ENCODE peak calls at places on chromosomes 13 and 19, in eight cellular contexts. F is fibroblast of the aortic adventitia; Z is tibial artery; J is HCEC 1CT; G is effector CD4-positive, alpha-beta T cell; Y is LHCN-M2; T is SW480; B is substantia nigra. Q is an unnamed sample.
A peak's percentile ranks its signal among the peaks of the same experiment; 100 is the strongest.

GRCh38 chr19:29285878-29286277 is 72.9 kb upstream of the UQCRFS1 start:
- DNase-seq in T (peak; percentile 23), Y (no peak), G (no peak), B (no peak), Z (no peak), F (no peak), J (no peak), Q (no peak)

GRCh38 chr13:97257800-97258799 is 36.0 kb downstream of the MBNL2 start:
- DNase-seq in G (no peak), Z (peak; percentile 69), T (peak; percentile 91), B (no peak), F (peak; percentile 92), Y (peak; percentile 83), J (peak; percentile 91), Q (no peak)

GRCh38 chr13:35927554-35927953 is 203.6 kb downstream of the DCLK1 start:
- DNase-seq in Z (no peak), T (peak; percentile 14), F (peak; percentile 91), J (no peak), Y (peak; percentile 80), G (no peak), B (no peak), Q (no peak)

GRCh38 chr13:109698779-109699178 is 87.6 kb downstream of the IRS2 start:
- DNase-seq in J (peak; percentile 86), B (no peak), Z (no peak), Y (peak; percentile 83), F (peak; percentile 46), T (no peak), G (no peak), Q (no peak)

GRCh38 chr13:29707876-29708543 is 112.5 kb upstream of the SLC7A1 start:
- DNase-seq in T (peak; percentile 44), F (peak; percentile 62), J (peak; percentile 48), Y (peak; percentile 29), B (no peak), G (peak; percentile 15), Z (no peak), Q (peak; percentile 18)

GRCh38 chr13:97853550-97853949 is 99.9 kb upstream of the IPO5 start:
- DNase-seq in T (no peak), Y (peak; percentile 20), B (no peak), G (no peak), J (peak; percentile 60), F (peak; percentile 14), Z (no peak), Q (no peak)

GRCh38 chr13:19685034-19685433 is 51.6 kb downstream of the MPHOSPH8 start:
- DNase-seq in T (no peak), Z (no peak), J (no peak), Y (no peak), B (no peak), G (no peak), F (no peak), Q (no peak)

GRCh38 chr13:68574053-68574452 is 1343.9 kb upstream of the PCDH9 start:
- DNase-seq in Z (no peak), J (no peak), G (no peak), B (no peak), F (no peak), Y (no peak), T (no peak), Q (no peak)

GRCh38 chr13:44271031-44271433 is 102.6 kb upstream of the SERP2 start:
- DNase-seq in J (peak; percentile 53), Z (no peak), G (no peak), F (peak; percentile 50), Y (no peak), B (no peak), T (no peak), Q (no peak)

GRCh38 chr19:17751103-17751911 is at the start of gene FCHO1:
- DNase-seq in T (no peak), Y (no peak), G (peak; percentile 80), J (no peak), Z (peak; percentile 35), F (no peak), B (peak; percentile 21), Q (peak; percentile 79)

GRCh38 chr13:30071890-30072817 is 221.7 kb upstream of the UBL3 start:
- DNase-seq in F (no peak), T (no peak), J (no peak), Y (no peak), G (no peak), Z (no peak), B (no peak), Q (no peak)

GRCh38 chr13:47112205-47112896 is 215.5 kb upstream of the HTR2A start:
- DNase-seq in J (peak; percentile 25), G (no peak), Y (no peak), Z (no peak), F (no peak), T (no peak), B (no peak), Q (no peak)

GRCh38 chr19:18607222-18608101 is 863 bp upstream of the CRLF1 start:
- DNase-seq in Z (no peak), J (no peak), T (no peak), F (no peak), Y (no peak), B (no peak), G (no peak), Q (no peak)

GRCh38 chr13:95226476-95226875 is 74.8 kb downstream of the ABCC4 start:
- DNase-seq in J (no peak), F (no peak), G (no peak), Z (no peak), B (no peak), Y (no peak), T (no peak), Q (no peak)

GRCh38 chr13:50393641-50394040 is 378.4 kb downstream of the KCNRG start:
- DNase-seq in G (no peak), T (peak; percentile 21), Z (no peak), Y (peak; percentile 89), B (no peak), F (no peak), J (no peak), Q (no peak)

GRCh38 chr19:1653300-1653628 is 849 bp upstream of the TCF3 start:
- DNase-seq in J (no peak), T (no peak), Z (no peak), G (no peak), F (no peak), B (no peak), Y (no peak), Q (no peak)

GRCh38 chr19:35712910-35713845 is 4.6 kb upstream of the KMT2B start:
- DNase-seq in B (no peak), Y (no peak), J (no peak), G (peak; percentile 29), F (no peak), Z (no peak), T (no peak), Q (no peak)

GRCh38 chr19:30096596-30097370 is 154.7 kb downstream of the URI1 start:
- DNase-seq in B (no peak), G (no peak), F (no peak), Z (no peak), T (no peak), J (no peak), Y (no peak), Q (no peak)

GRCh38 chr13:34748078-34748477 is 194.0 kb upstream of the NBEA start:
- DNase-seq in J (no peak), Y (no peak), T (no peak), G (no peak), B (no peak), F (peak; percentile 84), Z (no peak), Q (no peak)

GRCh38 chr19:37977992-37978391 is 71.0 kb downstream of the SIPA1L3 start:
- DNase-seq in B (no peak), J (no peak), Z (no peak), Y (peak; percentile 36), F (peak; percentile 62), T (peak; percentile 74), G (no peak), Q (no peak)

GRCh38 chr13:28630864-28631263 is 28.1 kb upstream of the POMP start:
- DNase-seq in Y (no peak), G (no peak), F (no peak), J (no peak), Z (no peak), B (no peak), T (no peak), Q (no peak)

GRCh38 chr13:102870677-102871415 is 25.0 kb downstream of the ERCC5 start:
- DNase-seq in J (peak; percentile 47), F (peak; percentile 64), G (peak; percentile 52), Y (peak; percentile 68), T (peak; percentile 34), Z (no peak), B (peak; percentile 42), Q (peak; percentile 34)

GRCh38 chr13:70844391-70845108 is 736.3 kb upstream of the KLHL1 start:
- DNase-seq in F (no peak), B (no peak), Z (no peak), Y (no peak), G (no peak), J (no peak), T (no peak), Q (no peak)

GRCh38 chr19:29311391-29311790 is 98.4 kb upstream of the UQCRFS1 start:
- DNase-seq in G (no peak), J (no peak), B (no peak), Z (no peak), T (no peak), Y (no peak), F (no peak), Q (no peak)

GRCh38 chr13:103941506-103942148 is 875.4 kb upstream of the SLC10A2 start:
- DNase-seq in G (no peak), Z (no peak), T (no peak), Y (no peak), B (no peak), F (peak; percentile 4), J (no peak), Q (no peak)

GRCh38 chr19:47895165-47895782 is 9.2 kb upstream of the SULT2A1 start:
- DNase-seq in G (no peak), B (no peak), J (no peak), T (no peak), Z (no peak), F (peak; percentile 4), Y (no peak), Q (no peak)

GRCh38 chr19:36686365-36687213 is 823 bp upstream of the ZNF567 start:
- DNase-seq in G (no peak), Z (peak; percentile 20), T (no peak), Y (peak; percentile 54), J (no peak), B (no peak), F (peak; percentile 14), Q (no peak)

GRCh38 chr19:50266896-50267295 is 62.3 kb downstream of the KCNC3 start:
- DNase-seq in F (no peak), J (no peak), G (no peak), T (peak; percentile 33), Y (no peak), Z (no peak), B (no peak), Q (no peak)

GRCh38 chr13:93932901-93933300 is 546.6 kb downstream of the DCT start:
- DNase-seq in Z (no peak), F (no peak), G (no peak), Y (no peak), T (no peak), B (no peak), J (no peak), Q (no peak)

GRCh38 chr13:38944219-38944618 is 46.4 kb downstream of the STOML3 start:
- DNase-seq in J (no peak), F (no peak), Z (no peak), Y (no peak), B (no peak), T (no peak), G (no peak), Q (no peak)

GRCh38 chr13:33799950-33800592 is 17.9 kb upstream of the RFC3 start:
- DNase-seq in F (peak; percentile 71), Y (peak; percentile 31), Z (no peak), B (no peak), G (no peak), T (peak; percentile 28), J (peak; percentile 50), Q (no peak)

GRCh38 chr13:46304546-46304945 is 82.5 kb downstream of the RUBCNL start:
- DNase-seq in Y (no peak), F (no peak), J (no peak), Z (no peak), B (no peak), T (no peak), G (no peak), Q (no peak)

GRCh38 chr13:86792153-86792651 is 879.0 kb upstream of the SLITRK5 start:
- DNase-seq in Y (no peak), Z (no peak), J (no peak), T (no peak), F (no peak), B (no peak), G (no peak), Q (no peak)